ENCODE peak calls at places on chromosomes 6 and 20, in four cellular contexts. E, P, C and B are unnamed samples.

GRCh38 chr6:90859612-90860011 is 272.7 kb upstream of the MAP3K7 start:
- DNase-seq in E (no peak), P (no peak), C (no peak), B (no peak)

GRCh38 chr6:103797738-103798137 is 1062.0 kb downstream of the HACE1 start:
- DNase-seq in E (no peak), P (peak), C (no peak), B (no peak)

GRCh38 chr6:75376347-75377024 is 91.9 kb upstream of the TMEM30A start:
- DNase-seq in E (no peak), P (peak), C (no peak), B (no peak)

GRCh38 chr6:128275030-128275429 is 245.4 kb downstream of the PTPRK start:
- DNase-seq in E (peak), P (peak), C (no peak), B (no peak)

GRCh38 chr20:33272155-33272873 is 10.7 kb upstream of the BPIFB1 start:
- DNase-seq in E (no peak), P (no peak), C (no peak), B (no peak)

GRCh38 chr6:155079985-155080452 is 84.9 kb downstream of the TIAM2 start:
- DNase-seq in E (no peak), P (no peak), C (no peak), B (no peak)

GRCh38 chr6:10414766-10415592 is at the start of gene TFAP2A:
- DNase-seq in E (peak), P (peak), C (no peak), B (no peak)

GRCh38 chr6:27507041-27507956 is 34.4 kb upstream of the ZNF184 start:
- DNase-seq in E (no peak), P (no peak), C (no peak), B (no peak)

GRCh38 chr20:37479925-37480691 is 40.9 kb upstream of the NNAT start:
- DNase-seq in E (no peak), P (no peak), C (no peak), B (no peak)

GRCh38 chr6:104973404-104973803 is 16.5 kb downstream of the LIN28B start:
- DNase-seq in E (no peak), P (no peak), C (no peak), B (no peak)

GRCh38 chr20:45297786-45298497 is 8.7 kb upstream of the RBPJL start:
- DNase-seq in E (no peak), P (no peak), C (no peak), B (no peak)

GRCh38 chr6:151389640-151390275 is 1.6 kb downstream of the ZBTB2 start:
- DNase-seq in E (peak), P (peak), C (no peak), B (no peak)

GRCh38 chr20:63100926-63101699 is 94.3 kb upstream of the BHLHE23 start:
- DNase-seq in E (no peak), P (no peak), C (peak), B (no peak)

GRCh38 chr6:39188101-39188455 is 41.2 kb downstream of the KCNK5 start:
- DNase-seq in E (no peak), P (no peak), C (no peak), B (no peak)

GRCh38 chr6:111663692-111664564 is 58.2 kb upstream of the TRAF3IP2 start:
- DNase-seq in E (peak), P (peak), C (no peak), B (no peak)

GRCh38 chr20:60962367-60963045 is 289.6 kb upstream of the CDH4 start:
- DNase-seq in E (no peak), P (no peak), C (no peak), B (no peak)

GRCh38 chr6:109007521-109007920 is 87.1 kb downstream of the SESN1 start:
- DNase-seq in E (no peak), P (no peak), C (no peak), B (no peak)

GRCh38 chr6:159601211-159601610 is 91.8 kb downstream of the SOD2 start:
- DNase-seq in E (no peak), P (no peak), C (no peak), B (no peak)

GRCh38 chr6:84707161-84707560 is 57.2 kb downstream of the TBX18 start:
- DNase-seq in E (peak), P (no peak), C (no peak), B (no peak)

GRCh38 chr6:89509719-89510339 is 76.9 kb downstream of the ANKRD6 start:
- DNase-seq in E (no peak), P (no peak), C (no peak), B (no peak)

GRCh38 chr20:1875169-1875554 is 20.0 kb upstream of the SIRPA start:
- DNase-seq in E (no peak), P (no peak), C (no peak), B (no peak)

GRCh38 chr20:33410081-33410742 is 8.9 kb upstream of the CDK5RAP1 start:
- DNase-seq in E (no peak), P (no peak), C (peak), B (no peak)

GRCh38 chr6:70520575-70520974 is 46.2 kb upstream of the SDHAF4 start:
- DNase-seq in E (peak), P (peak), C (no peak), B (no peak)

GRCh38 chr20:46731770-46732169 is 22.3 kb downstream of the SLC2A10 start:
- DNase-seq in E (no peak), P (no peak), C (no peak), B (no peak)

GRCh38 chr6:112839525-112839961 is 492.4 kb downstream of the RFPL4B start:
- DNase-seq in E (peak), P (peak), C (no peak), B (no peak)

GRCh38 chr6:8526619-8527018 is 91.3 kb upstream of the SLC35B3 start:
- DNase-seq in E (no peak), P (no peak), C (no peak), B (no peak)

GRCh38 chr20:33689973-33690372 is 3.8 kb upstream of the E2F1 start:
- DNase-seq in E (no peak), P (peak), C (no peak), B (peak)

DNA sequence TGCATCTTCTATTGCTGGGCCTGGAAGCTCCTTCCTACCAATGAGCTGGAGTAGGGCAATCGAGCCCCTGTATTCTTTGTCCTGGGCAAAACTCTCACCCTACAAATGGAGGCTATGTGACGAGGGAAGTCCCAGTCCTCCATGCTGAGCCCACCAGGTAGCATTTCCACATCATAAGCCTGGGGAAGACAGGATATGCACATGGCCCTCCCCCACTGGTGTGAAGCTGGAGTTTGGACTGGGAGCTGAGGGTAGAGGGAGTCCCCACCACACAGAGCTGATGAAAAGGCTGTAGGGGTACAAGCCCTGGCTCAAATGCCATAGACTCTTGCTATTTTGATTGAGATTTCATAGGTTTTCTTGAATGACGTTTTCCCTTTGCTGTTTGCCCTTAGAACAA is 99.5 kb upstream of the FOXC1 start:
- DNase-seq in E (no peak), P (no peak), C (no peak), B (no peak)
- TF ChIP-seq CTCF in E (no peak), P (no peak), C (no peak), B (no peak)

GRCh38 chr20:40797425-40797824 is 108.4 kb upstream of the MAFB start:
- DNase-seq in E (no peak), P (peak), C (no peak), B (no peak)
- TF ChIP-seq CTCF in E (peak), P (peak), C (no peak), B (peak)

DNA sequence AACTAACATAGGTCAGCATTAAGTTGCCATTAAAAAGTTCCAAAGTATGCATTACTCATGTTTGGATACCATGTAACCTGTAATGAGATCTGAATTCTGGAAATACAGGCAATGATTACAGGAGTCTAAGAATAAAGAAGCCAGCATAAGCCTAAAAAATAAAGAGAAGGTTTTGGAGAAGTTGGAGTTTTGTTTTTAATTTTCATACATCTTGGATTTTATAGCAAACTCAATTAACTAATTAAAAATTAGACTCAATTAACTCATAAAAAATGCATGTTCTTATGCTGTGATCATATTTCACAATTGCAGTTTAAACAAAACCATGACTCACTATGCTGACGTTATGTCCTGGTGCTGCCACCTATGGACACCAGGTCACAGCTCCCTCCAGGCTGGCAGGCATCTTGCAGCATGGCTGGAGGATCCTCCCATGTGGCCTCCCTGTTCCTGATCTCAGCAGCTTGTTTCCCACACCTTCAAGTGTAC is 648.8 kb upstream of the AGPAT4 start:
- DNase-seq in E (peak), P (peak), C (no peak), B (no peak)
- TF ChIP-seq CTCF in E (no peak), P (peak), C (peak), B (no peak)

GRCh38 chr6:125597411-125598253 is 151.8 kb upstream of the HEY2 start:
- DNase-seq in E (no peak), P (no peak), C (no peak), B (no peak)
- TF ChIP-seq CTCF in E (no peak), P (no peak), C (no peak), B (no peak)

GRCh38 chr6:163806761-163807499 is 392.4 kb downstream of the QKI start:
- DNase-seq in E (peak), P (no peak), C (peak), B (no peak)
- TF ChIP-seq CTCF in E (no peak), P (no peak), C (no peak), B (no peak)

GRCh38 chr6:5747379-5747778 is 259.3 kb downstream of the NRN1 start:
- DNase-seq in E (no peak), P (no peak), C (no peak), B (no peak)
- TF ChIP-seq CTCF in E (no peak), P (no peak), C (no peak), B (no peak)